ENCODE peak calls at places on chromosome 13, in nine cellular contexts. L, A, E, H, I, S, W, N and J are unnamed samples.

GRCh38 chr13:110341445-110342247 is 34.6 kb downstream of the COL4A2 start:
- DNase-seq in L (no peak), A (peak), E (no peak), H (peak), I (peak), S (no peak), W (no peak), N (no peak), J (no peak)

GRCh38 chr13:20867408-20867807 is 35.1 kb downstream of the XPO4 start:
- DNase-seq in L (no peak), A (no peak), E (no peak), H (no peak), I (no peak), S (no peak), W (no peak), N (no peak), J (no peak)

GRCh38 chr13:67267136-67267535 is 37.0 kb upstream of the PCDH9 start:
- DNase-seq in L (no peak), A (peak), E (no peak), H (peak), I (no peak), S (no peak), W (no peak), N (no peak), J (no peak)

GRCh38 chr13:44661936-44662335 is 85.8 kb upstream of the TSC22D1 start:
- DNase-seq in L (no peak), A (no peak), E (no peak), H (no peak), I (no peak), S (no peak), W (no peak), N (no peak), J (no peak)

GRCh38 chr13:73429691-73430090 is 370.9 kb downstream of the KLF5 start:
- DNase-seq in L (no peak), A (no peak), E (no peak), H (peak), I (no peak), S (no peak), W (peak), N (no peak), J (no peak)

GRCh38 chr13:39554371-39554770 is 48.6 kb downstream of the LHFPL6 start:
- DNase-seq in L (no peak), A (no peak), E (no peak), H (no peak), I (no peak), S (no peak), W (no peak), N (no peak), J (no peak)

GRCh38 chr13:85473144-85473543 is 326.1 kb downstream of the SLITRK6 start:
- DNase-seq in L (no peak), A (no peak), E (no peak), H (no peak), I (no peak), S (no peak), W (no peak), N (no peak), J (no peak)

GRCh38 chr13:71115301-71115700 is 751.7 kb downstream of the DACH1 start:
- DNase-seq in L (no peak), A (no peak), E (no peak), H (no peak), I (no peak), S (no peak), W (no peak), N (peak), J (no peak)

GRCh38 chr13:44389856-44390255 is 16.2 kb downstream of the SERP2 start:
- DNase-seq in L (no peak), A (no peak), E (no peak), H (no peak), I (no peak), S (no peak), W (no peak), N (no peak), J (no peak)

GRCh38 chr13:85508683-85509329 is 290.4 kb downstream of the SLITRK6 start:
- DNase-seq in L (no peak), A (peak), E (no peak), H (peak), I (no peak), S (no peak), W (no peak), N (peak), J (peak)

GRCh38 chr13:96091164-96091931 is 1.4 kb downstream of the HS6ST3 start:
- DNase-seq in L (peak), A (no peak), E (no peak), H (no peak), I (no peak), S (peak), W (no peak), N (peak), J (peak)

GRCh38 chr13:100543872-100544602 is 44.6 kb downstream of the GGACT start:
- DNase-seq in L (peak), A (peak), E (no peak), H (no peak), I (no peak), S (no peak), W (no peak), N (no peak), J (no peak)

GRCh38 chr13:113602291-113602970 is 17.9 kb downstream of the TFDP1 start:
- DNase-seq in L (peak), A (no peak), E (no peak), H (no peak), I (no peak), S (no peak), W (no peak), N (no peak), J (no peak)

GRCh38 chr13:36850790-36851438 is 31.9 kb downstream of the RFXAP start:
- DNase-seq in L (no peak), A (no peak), E (no peak), H (peak), I (peak), S (peak), W (no peak), N (peak), J (peak)

GRCh38 chr13:95641961-95642621 is 2.4 kb downstream of the DZIP1 start:
- DNase-seq in L (peak), A (peak), E (no peak), H (peak), I (no peak), S (peak), W (peak), N (peak), J (peak)

GRCh38 chr13:41678320-41678719 is 221.0 kb downstream of the RGCC start:
- DNase-seq in L (no peak), A (peak), E (no peak), H (peak), I (no peak), S (no peak), W (peak), N (no peak), J (no peak)

GRCh38 chr13:99992376-99992775 is 10.8 kb downstream of the ZIC2 start:
- DNase-seq in L (no peak), A (no peak), E (no peak), H (no peak), I (no peak), S (no peak), W (no peak), N (no peak), J (no peak)

GRCh38 chr13:100984349-100984748 is 309.8 kb upstream of the TMTC4 start:
- DNase-seq in L (no peak), A (no peak), E (no peak), H (no peak), I (no peak), S (no peak), W (no peak), N (no peak), J (no peak)

GRCh38 chr13:41501281-41501680 is 43.9 kb downstream of the RGCC start:
- DNase-seq in L (no peak), A (no peak), E (no peak), H (no peak), I (peak), S (no peak), W (no peak), N (no peak), J (no peak)

GRCh38 chr13:42728507-42729180 is 52.7 kb upstream of the FAM216B start:
- DNase-seq in L (no peak), A (peak), E (no peak), H (no peak), I (no peak), S (no peak), W (peak), N (no peak), J (no peak)

GRCh38 chr13:100532836-100533435 is 55.7 kb downstream of the GGACT start:
- DNase-seq in L (no peak), A (no peak), E (no peak), H (no peak), I (no peak), S (no peak), W (no peak), N (no peak), J (no peak)

GRCh38 chr13:89163081-89163480 is 1491.9 kb downstream of the SLITRK5 start:
- DNase-seq in L (no peak), A (peak), E (no peak), H (no peak), I (no peak), S (no peak), W (no peak), N (no peak), J (no peak)

GRCh38 chr13:47859129-47859528 is 141.9 kb downstream of the SUCLA2 start:
- DNase-seq in L (no peak), A (no peak), E (peak), H (no peak), I (no peak), S (no peak), W (no peak), N (peak), J (no peak)

GRCh38 chr13:74794582-74794981 is 660.4 kb upstream of the KLF12 start:
- DNase-seq in L (no peak), A (peak), E (no peak), H (no peak), I (no peak), S (no peak), W (no peak), N (peak), J (no peak)

GRCh38 chr13:32976046-32976781 is 40.0 kb upstream of the KL start:
- DNase-seq in L (no peak), A (no peak), E (no peak), H (no peak), I (no peak), S (no peak), W (no peak), N (no peak), J (no peak)

GRCh38 chr13:105219636-105220035 is 1315.8 kb downstream of the EFNB2 start:
- DNase-seq in L (no peak), A (peak), E (no peak), H (no peak), I (no peak), S (no peak), W (no peak), N (no peak), J (no peak)

GRCh38 chr13:41457589-41458186 is 338 bp downstream of the RGCC start:
- DNase-seq in L (peak), A (no peak), E (no peak), H (no peak), I (peak), S (peak), W (no peak), N (peak), J (peak)

GRCh38 chr13:30928971-30929370 is 3.5 kb upstream of the TEX26 start:
- DNase-seq in L (no peak), A (no peak), E (no peak), H (no peak), I (no peak), S (no peak), W (no peak), N (no peak), J (no peak)

GRCh38 chr13:98476106-98476505 is 100.8 kb downstream of the STK24 start:
- DNase-seq in L (peak), A (no peak), E (no peak), H (no peak), I (no peak), S (no peak), W (no peak), N (peak), J (peak)

GRCh38 chr13:102784501-102784900 is 10.9 kb upstream of the TEX30 start:
- DNase-seq in L (no peak), A (no peak), E (no peak), H (no peak), I (no peak), S (no peak), W (no peak), N (no peak), J (no peak)

GRCh38 chr13:44921931-44922758 is 67.1 kb downstream of the NUFIP1 start:
- DNase-seq in L (no peak), A (peak), E (peak), H (peak), I (no peak), S (no peak), W (peak), N (no peak), J (no peak)

GRCh38 chr13:97395437-97396136 is 38.4 kb upstream of the RAP2A start:
- DNase-seq in L (no peak), A (peak), E (no peak), H (peak), I (no peak), S (no peak), W (peak), N (no peak), J (no peak)

GRCh38 chr13:79485014-79485441 is 4.1 kb downstream of the NDFIP2 start:
- DNase-seq in L (no peak), A (peak), E (peak), H (peak), I (no peak), S (no peak), W (peak), N (no peak), J (no peak)

GRCh38 chr13:44837250-44837649 is 152.0 kb downstream of the NUFIP1 start:
- DNase-seq in L (no peak), A (peak), E (no peak), H (peak), I (no peak), S (no peak), W (peak), N (no peak), J (no peak)

GRCh38 chr13:109790951-109791605 is 4.7 kb upstream of the IRS2 start:
- DNase-seq in L (no peak), A (peak), E (no peak), H (peak), I (peak), S (no peak), W (no peak), N (peak), J (no peak)

GRCh38 chr13:95536629-95537241 is 15.8 kb upstream of the CLDN10 start:
- DNase-seq in L (no peak), A (peak), E (no peak), H (peak), I (peak), S (no peak), W (peak), N (peak), J (no peak)

DNA sequence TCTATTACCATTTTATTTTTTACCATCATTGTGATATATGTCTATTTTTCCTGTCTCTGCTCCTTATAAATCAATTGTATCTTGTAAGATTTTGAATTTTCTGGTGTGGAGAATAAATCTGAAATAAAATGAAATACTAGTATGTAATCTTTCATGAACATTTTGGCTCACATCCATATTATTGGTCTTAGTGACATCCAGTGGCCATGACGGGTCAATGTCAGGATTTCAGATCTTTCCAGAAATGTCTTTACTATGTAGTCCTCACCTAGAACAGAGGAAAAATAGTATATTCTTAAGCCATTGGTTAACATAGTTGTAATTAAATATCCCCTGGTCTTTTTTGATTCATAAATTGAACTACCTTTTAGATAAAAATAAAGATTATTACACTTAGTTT is 109.8 kb upstream of the GPC6 start:
- DNase-seq in L (no peak), A (peak), E (no peak), H (no peak), I (no peak), S (no peak), W (no peak), N (peak), J (no peak)
- TF ChIP-seq CTCF in L (peak), A (no peak), E (no peak), H (no peak), I (no peak), S (no peak), W (no peak), N (peak), J (no peak)

DNA sequence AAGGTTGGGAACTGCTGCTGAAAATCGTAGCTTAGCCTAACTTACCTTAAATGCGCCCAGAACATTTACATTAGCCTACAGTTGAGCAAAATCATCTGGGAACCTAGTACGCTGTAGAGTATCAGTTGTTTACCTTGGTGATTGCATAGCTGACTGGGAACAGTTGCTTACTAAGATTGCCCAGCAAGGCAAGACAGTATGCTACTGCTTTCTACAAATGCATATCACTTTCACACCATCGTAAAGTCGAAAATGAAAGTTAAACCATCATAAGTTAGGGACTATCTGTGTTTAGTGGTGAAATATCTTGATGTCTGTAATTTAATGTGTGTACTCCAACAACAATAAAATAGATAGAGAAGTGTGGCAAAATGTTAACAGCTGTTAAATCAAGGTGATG is 1670.6 kb upstream of the PCDH20 start:
- DNase-seq in L (no peak), A (peak), E (no peak), H (no peak), I (no peak), S (no peak), W (no peak), N (no peak), J (no peak)
- TF ChIP-seq CTCF in L (no peak), A (no peak), E (no peak), H (no peak), I (no peak), S (no peak), W (no peak), N (no peak), J (no peak)

GRCh38 chr13:112441779-112442310 is 65.7 kb downstream of the SPACA7 start:
- DNase-seq in L (peak), A (no peak), E (no peak), H (no peak), I (no peak), S (no peak), W (no peak), N (no peak), J (no peak)

GRCh38 chr13:112442483-112443090 is 66.4 kb downstream of the SPACA7 start:
- DNase-seq in L (peak), A (peak), E (no peak), H (peak), I (no peak), S (no peak), W (no peak), N (peak), J (no peak)

GRCh38 chr13:112444001-112444311 is 67.8 kb downstream of the SPACA7 start:
- DNase-seq in L (peak), A (peak), E (no peak), H (peak), I (peak), S (peak), W (peak), N (peak), J (peak)

GRCh38 chr13:112444416-112445399 is 68.6 kb downstream of the SPACA7 start:
- DNase-seq in L (peak), A (no peak), E (no peak), H (no peak), I (no peak), S (no peak), W (no peak), N (no peak), J (no peak)

DNA sequence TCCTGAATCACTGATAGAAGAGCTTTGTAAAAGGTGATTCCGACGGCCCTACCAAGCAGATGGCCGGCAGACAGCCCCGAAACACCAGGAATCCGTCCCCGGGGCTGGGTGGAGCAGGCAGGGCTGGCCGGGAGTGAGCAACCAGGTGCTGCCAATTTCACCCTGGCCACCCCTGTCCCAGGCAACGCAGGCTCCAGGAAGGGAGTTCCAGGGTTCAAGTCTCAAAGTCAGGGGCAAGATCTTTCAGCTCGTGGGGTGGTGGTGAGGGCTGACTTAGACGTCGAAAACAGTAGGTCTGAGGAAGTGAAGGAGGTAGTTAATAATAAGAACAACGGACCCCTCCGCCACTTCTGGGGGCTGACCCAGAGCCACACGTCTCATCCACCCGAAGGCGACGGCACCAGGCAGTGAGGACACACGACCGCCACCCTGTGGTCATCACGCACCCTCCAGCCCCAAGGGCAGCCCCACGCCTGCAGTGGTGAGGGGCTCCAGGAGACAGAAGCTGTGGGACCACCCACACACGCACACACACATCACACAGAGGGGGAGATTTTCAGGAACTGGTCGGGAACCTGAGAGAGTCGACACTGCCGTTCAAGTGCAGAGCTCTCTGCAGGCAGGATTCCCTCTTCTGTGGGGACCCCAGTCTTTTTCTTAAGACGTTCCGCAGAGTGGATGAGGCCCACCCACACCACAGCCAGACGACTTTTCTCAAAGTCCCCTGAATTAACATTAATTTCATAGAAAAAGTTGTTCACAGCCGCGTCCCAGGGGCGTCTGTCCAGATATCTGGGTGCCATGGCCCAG is 67.2 kb downstream of the SPACA7 start:
- DNase-seq in L (peak), A (no peak), E (no peak), H (no peak), I (peak), S (peak), W (no peak), N (peak), J (peak)
- TF ChIP-seq CTCF in L (no peak), A (peak), E (peak), H (peak), I (no peak), S (no peak), W (no peak), N (peak), J (peak)

GRCh38 chr13:60163525-60164471 is at the start of gene DIAPH3:
- DNase-seq in L (peak), A (peak), E (peak), H (peak), I (peak), S (peak), W (peak), N (peak), J (peak)

GRCh38 chr13:60152904-60153303 is 10.8 kb downstream of the DIAPH3 start:
- DNase-seq in L (no peak), A (peak), E (no peak), H (peak), I (no peak), S (no peak), W (no peak), N (no peak), J (no peak)

GRCh38 chr13:60155978-60156377 is 7.8 kb downstream of the DIAPH3 start:
- DNase-seq in L (no peak), A (no peak), E (no peak), H (peak), I (no peak), S (no peak), W (peak), N (peak), J (no peak)

GRCh38 chr13:60162096-60162495 is 1.6 kb downstream of the DIAPH3 start:
- DNase-seq in L (no peak), A (no peak), E (no peak), H (no peak), I (no peak), S (no peak), W (no peak), N (no peak), J (no peak)

GRCh38 chr13:60158321-60158801 is 5.4 kb downstream of the DIAPH3 start:
- DNase-seq in L (no peak), A (no peak), E (no peak), H (no peak), I (no peak), S (no peak), W (no peak), N (peak), J (no peak)
- TF ChIP-seq CTCF in L (no peak), A (no peak), E (no peak), H (no peak), I (no peak), S (no peak), W (no peak), N (no peak), J (no peak)

GRCh38 chr13:77810430-77810829 is 108.2 kb downstream of the EDNRB start:
- DNase-seq in L (no peak), A (peak), E (no peak), H (peak), I (peak), S (no peak), W (peak), N (peak), J (no peak)
- TF ChIP-seq CTCF in L (peak), A (peak), E (no peak), H (peak), I (peak), S (no peak), W (no peak), N (peak), J (no peak)